ENCODE peak calls at places on chromosomes 12 and 14, in four cellular contexts. X, D, I and A are unnamed samples.

GRCh38 chr12:4379410-4379809 is at the start of gene FGF23:
- DNase-seq in X (no peak), D (no peak), I (no peak), A (no peak)

GRCh38 chr14:75825147-75825592 is 156.6 kb downstream of the TGFB3 start:
- DNase-seq in X (no peak), D (no peak), I (no peak), A (no peak)

GRCh38 chr14:71890541-71890940 is 41.7 kb upstream of the RGS6 start:
- DNase-seq in X (no peak), D (no peak), I (no peak), A (no peak)

GRCh38 chr14:34098045-34098984 is 147.4 kb upstream of the EGLN3 start:
- DNase-seq in X (no peak), D (peak), I (peak), A (no peak)

GRCh38 chr14:71355324-71356201 is 448.3 kb downstream of the PCNX1 start:
- DNase-seq in X (no peak), D (no peak), I (peak), A (no peak)

GRCh38 chr14:24911324-24912095 is 138.4 kb downstream of the STXBP6 start:
- DNase-seq in X (no peak), D (no peak), I (no peak), A (no peak)

GRCh38 chr12:121858662-121859572 is at the start of gene HPD:
- DNase-seq in X (peak), D (no peak), I (peak), A (no peak)

GRCh38 chr12:101238806-101239329 is 28.8 kb upstream of the SLC5A8 start:
- DNase-seq in X (no peak), D (no peak), I (no peak), A (no peak)

GRCh38 chr14:85416771-85417170 is 113.2 kb upstream of the FLRT2 start:
- DNase-seq in X (no peak), D (no peak), I (no peak), A (no peak)

GRCh38 chr12:69623970-69624369 is 13.3 kb upstream of the LRRC10 start:
- DNase-seq in X (no peak), D (no peak), I (peak), A (no peak)

GRCh38 chr14:104389326-104390220 is 190.0 kb upstream of the C14orf180 start:
- DNase-seq in X (peak), D (no peak), I (no peak), A (no peak)

GRCh38 chr12:84842406-84843013 is 70.1 kb downstream of the SLC6A15 start:
- DNase-seq in X (no peak), D (peak), I (no peak), A (no peak)

GRCh38 chr14:88563845-88564244 is 1.0 kb downstream of the ZC3H14 start:
- DNase-seq in X (no peak), D (no peak), I (no peak), A (no peak)

GRCh38 chr14:88562532-88562830 is 356 bp upstream of the ZC3H14 start:
- DNase-seq in X (no peak), D (no peak), I (no peak), A (no peak)

GRCh38 chr14:88562831-88563686 is at the start of gene ZC3H14:
- DNase-seq in X (peak), D (peak), I (peak), A (peak)

GRCh38 chr14:88556581-88556980 is 1.8 kb upstream of the PTPN21 start:
- DNase-seq in X (no peak), D (no peak), I (no peak), A (no peak)

DNA sequence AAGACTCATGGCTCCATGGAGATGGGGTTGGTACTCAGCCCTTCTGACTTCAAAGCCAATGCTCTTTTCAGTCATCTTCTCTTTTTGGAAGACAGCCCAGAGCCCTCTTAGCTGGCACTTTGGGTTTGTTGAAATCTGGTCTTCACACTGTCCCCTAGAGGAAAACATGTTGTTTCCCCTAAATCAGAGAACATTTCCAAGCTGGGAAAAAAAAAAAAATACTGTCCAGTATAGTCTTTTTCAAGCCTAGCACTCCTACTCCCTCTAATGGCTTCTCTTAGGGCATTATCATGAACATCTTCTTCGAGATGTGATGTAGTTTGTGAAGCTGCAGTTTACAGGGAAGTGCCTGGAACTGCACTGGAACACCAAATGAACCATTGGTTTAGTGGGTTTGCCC is 3.0 kb upstream of the ZC3H14 start:
- DNase-seq in X (no peak), D (no peak), I (no peak), A (no peak)
- TF ChIP-seq CTCF in X (peak), D (peak), I (no peak), A (no peak)

DNA sequence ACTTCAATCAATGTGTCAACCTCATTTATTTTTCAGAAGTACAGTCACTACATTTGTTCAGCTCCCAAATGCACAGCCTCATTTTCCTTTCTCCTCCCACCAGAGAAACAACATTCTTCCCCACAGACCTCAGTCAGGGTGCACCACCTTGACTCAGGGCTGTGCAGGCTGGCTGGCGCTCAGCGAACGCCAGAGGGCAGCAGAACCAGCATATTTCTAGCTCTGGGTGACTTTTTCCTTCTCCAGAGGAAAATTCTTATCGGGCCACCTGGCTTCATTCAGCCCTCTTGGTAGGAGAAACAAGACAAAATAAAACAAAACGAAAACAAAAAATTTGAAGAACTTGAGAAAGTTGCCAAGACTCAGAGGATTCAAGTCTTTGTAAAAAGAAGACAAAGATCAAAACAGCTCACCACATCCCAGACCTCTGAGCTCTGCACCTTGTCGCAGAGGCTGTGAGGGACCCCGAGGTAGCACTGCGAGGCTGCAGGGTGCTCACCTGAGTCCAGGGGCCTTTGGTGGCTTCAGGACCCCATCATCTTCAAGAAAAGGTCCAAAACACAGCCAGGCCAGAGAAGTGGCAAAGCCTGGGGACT is 33.7 kb downstream of the PAH start:
- DNase-seq in X (peak), D (peak), I (peak), A (no peak)
- TF ChIP-seq CTCF in X (peak), D (peak), I (peak), A (peak)

GRCh38 chr12:120439646-120440247 is 1.8 kb downstream of the COX6A1 start:
- DNase-seq in X (peak), D (peak), I (peak), A (peak)

GRCh38 chr12:120432772-120433525 is 5.0 kb upstream of the COX6A1 start:
- DNase-seq in X (no peak), D (no peak), I (no peak), A (no peak)

GRCh38 chr12:120438495-120439198 is 734 bp downstream of the COX6A1 start:
- DNase-seq in X (no peak), D (no peak), I (no peak), A (no peak)

GRCh38 chr12:120437735-120438494 is at the start of gene COX6A1:
- DNase-seq in X (peak), D (peak), I (peak), A (peak)
- TF ChIP-seq CTCF in X (no peak), D (no peak), I (no peak), A (no peak)

DNA sequence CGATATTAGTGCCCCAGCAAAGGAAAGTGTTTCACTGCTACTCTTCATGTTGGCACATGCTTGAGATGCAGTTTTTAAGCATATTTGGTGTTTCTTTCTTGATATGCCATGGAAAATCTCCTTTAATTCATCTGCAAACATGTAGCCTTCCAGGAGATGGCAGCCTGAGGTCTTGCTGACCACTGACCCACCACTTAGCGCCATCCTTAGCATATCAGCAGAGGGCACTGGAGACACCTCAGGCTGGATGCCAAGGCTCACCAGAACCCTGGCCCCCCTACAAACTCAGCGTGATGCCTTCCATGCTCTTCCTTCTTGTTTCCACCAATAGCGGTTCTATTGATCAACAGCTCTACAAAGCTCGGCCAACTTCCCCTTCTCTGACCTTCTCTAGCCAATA is 209.9 kb downstream of the SLC15A4 start:
- DNase-seq in X (no peak), D (no peak), I (no peak), A (no peak)
- TF ChIP-seq CTCF in X (no peak), D (peak), I (no peak), A (no peak)

DNA sequence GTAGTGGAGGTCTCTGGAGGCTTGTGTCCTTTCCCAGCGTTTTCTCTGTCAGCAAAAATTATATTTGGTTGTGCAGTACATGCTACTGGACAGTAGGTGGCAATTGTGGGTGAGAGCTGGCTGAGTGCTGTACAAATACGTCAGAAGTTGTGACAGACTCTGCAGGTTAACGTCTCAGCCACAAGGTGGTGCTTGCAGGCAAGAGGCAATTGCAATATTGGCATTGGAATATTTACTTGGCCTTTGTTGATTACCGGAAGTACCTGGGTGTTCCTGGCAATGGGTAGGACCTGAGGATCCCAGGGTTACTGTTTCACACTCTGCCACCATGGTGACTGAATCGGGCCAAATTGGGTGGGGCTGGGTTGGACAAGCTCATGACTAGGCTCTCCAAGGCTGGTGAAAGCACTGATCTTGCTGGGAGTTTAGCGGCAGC is 333.9 kb upstream of the LMO3 start:
- DNase-seq in X (peak), D (no peak), I (peak), A (no peak)
- TF ChIP-seq CTCF in X (peak), D (peak), I (peak), A (peak)